ENCODE peak calls at places on chromosomes 5 and 9, in eight cellular contexts. G is H1, W is MM.1S, U is hepatocyte, X is IMR-90, Y is neural progenitor cell, S is PC-3, Z is mesenchymal stem cell. M is an unnamed sample.

GRCh38 chr5:82339744-82340143 is 61.6 kb upstream of the RPS23 start:
- DNase-seq in X (no peak), Y (no peak), U (no peak), S (no peak), Z (no peak), W (no peak), G (no peak), M (no peak)

GRCh38 chr5:139454568-139455290 is 7.8 kb downstream of the ECSCR start:
- DNase-seq in U (no peak), Y (no peak), W (no peak), S (no peak), X (no peak), Z (no peak), G (no peak), M (no peak)

GRCh38 chr5:168365581-168366081 is 74.2 kb downstream of the WWC1 start:
- DNase-seq in S (peak), G (peak), Y (peak), X (peak), U (peak), Z (no peak), W (no peak), M (peak)

GRCh38 chr9:12503606-12504122 is 189.5 kb upstream of the TYRP1 start:
- DNase-seq in Y (no peak), S (no peak), U (no peak), X (no peak), W (no peak), Z (peak), G (no peak), M (no peak)

GRCh38 chr5:11520241-11520929 is 383.9 kb downstream of the CTNND2 start:
- DNase-seq in S (no peak), W (no peak), U (no peak), X (no peak), Z (no peak), Y (no peak), G (no peak), M (no peak)

GRCh38 chr5:16456103-16456832 is 9.3 kb downstream of the ZNF622 start:
- DNase-seq in U (peak), S (peak), G (no peak), W (peak), X (peak), Z (peak), Y (peak), M (peak)

GRCh38 chr5:145921211-145921610 is 15.2 kb upstream of the SH3RF2 start:
- DNase-seq in G (no peak), Z (no peak), X (peak), U (no peak), S (peak), W (no peak), Y (no peak), M (peak)

GRCh38 chr9:6567140-6567591 is 78.4 kb downstream of the GLDC start:
- DNase-seq in Y (no peak), U (no peak), G (no peak), X (peak), S (peak), W (no peak), Z (peak), M (peak)

GRCh38 chr5:157718529-157718928 is 12.7 kb upstream of the THG1L start:
- DNase-seq in Z (peak), G (no peak), U (peak), S (peak), Y (peak), X (peak), W (peak), M (peak)

GRCh38 chr9:124423591-124423990 is 8.3 kb upstream of the PSMB7 start:
- DNase-seq in S (no peak), U (no peak), Y (no peak), X (no peak), W (no peak), Z (no peak), G (no peak), M (peak)

GRCh38 chr9:124427281-124427680 is 12.0 kb upstream of the PSMB7 start:
- DNase-seq in W (no peak), U (no peak), Y (no peak), X (no peak), S (no peak), Z (no peak), G (no peak), M (no peak)

GRCh38 chr9:124426361-124426760 is 11.1 kb upstream of the PSMB7 start:
- DNase-seq in G (no peak), W (no peak), X (no peak), S (no peak), U (no peak), Y (no peak), Z (no peak), M (no peak)

GRCh38 chr9:124429530-124429867 is 14.3 kb upstream of the PSMB7 start:
- DNase-seq in U (no peak), Y (no peak), Z (no peak), X (no peak), S (no peak), W (no peak), G (no peak), M (no peak)

GRCh38 chr9:124428751-124429529 is 13.7 kb upstream of the PSMB7 start:
- DNase-seq in W (no peak), S (no peak), U (no peak), X (no peak), Y (no peak), G (no peak), Z (no peak), M (no peak)
- H3K27ac ChIP-seq in W (no peak), S (no peak), U (no peak), X (no peak), Y (no peak), G (no peak), Z (no peak), M (no peak)

DNA sequence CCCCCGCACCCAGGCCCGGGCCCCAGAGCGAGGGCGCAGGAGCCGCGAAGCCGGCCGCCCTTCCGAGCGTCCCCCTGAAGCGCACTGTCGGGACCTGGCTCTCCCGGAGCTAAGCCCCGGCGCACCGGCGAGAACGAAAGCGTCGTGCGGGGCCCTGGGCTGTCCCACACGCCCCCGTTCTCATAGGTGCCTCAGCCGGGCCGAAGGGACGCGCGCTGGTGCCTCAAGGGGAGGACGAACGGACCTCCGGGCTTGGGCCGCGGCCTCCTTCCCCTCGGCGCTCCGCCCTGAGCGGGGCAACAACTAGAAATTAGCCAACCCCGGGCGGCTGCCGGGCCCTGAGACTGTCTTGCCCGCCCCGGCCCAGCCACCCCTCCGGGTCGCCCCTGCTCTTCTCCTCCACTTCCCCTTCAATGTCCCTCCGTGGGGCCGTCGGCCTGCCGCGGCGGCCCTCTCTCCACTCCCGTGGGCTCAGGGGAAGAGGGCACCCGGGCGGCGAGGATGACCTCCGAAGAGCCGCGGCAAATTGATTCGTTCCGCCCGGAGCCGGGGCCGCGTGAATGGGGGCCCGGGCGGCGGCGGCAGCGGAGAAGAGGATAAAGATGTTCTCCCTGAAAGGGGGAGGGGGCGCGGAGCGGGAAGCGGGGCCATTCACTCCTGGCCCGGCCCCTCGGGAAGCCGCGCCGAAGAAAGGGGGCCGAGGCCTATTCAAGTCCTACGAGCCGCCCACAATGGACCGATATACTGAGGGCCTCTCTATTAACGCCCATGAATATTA is 3.5 kb upstream of the PRDM12 start:
- DNase-seq in G (peak), U (no peak), Z (peak), X (no peak), Y (peak), S (no peak), W (no peak), M (peak)
- H2AFZ ChIP-seq in G (no peak), U (peak), Z (no peak), X (peak), Y (peak), S (no peak), W (no peak), M (peak)

GRCh38 chr5:85293139-85293785 is 908.6 kb upstream of the EDIL3 start:
- DNase-seq in S (peak), W (no peak), Z (peak), U (peak), X (peak), G (no peak), Y (no peak), M (no peak)
- H3K27ac ChIP-seq in S (no peak), W (no peak), Z (no peak), U (peak), X (no peak), G (no peak), Y (no peak), M (no peak)

DNA sequence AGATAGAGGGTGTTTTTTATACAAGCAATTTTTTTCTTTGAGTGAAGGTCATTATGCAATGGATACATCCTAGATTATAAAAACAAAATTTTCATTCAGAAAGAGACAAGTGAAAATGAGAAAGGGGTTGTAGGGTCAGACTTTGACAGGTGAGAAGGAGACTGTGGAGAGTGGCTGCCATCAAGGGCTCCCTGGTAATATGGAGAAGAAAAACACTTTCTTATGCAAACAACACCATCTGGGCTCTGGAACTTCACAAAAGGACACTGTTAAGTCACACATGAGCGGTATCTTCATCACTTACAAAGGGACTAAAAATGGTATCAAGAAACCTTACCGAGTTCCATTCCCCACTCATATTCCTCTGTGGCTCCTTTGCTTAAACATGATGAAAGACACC is 23.5 kb downstream of the C7 start:
- DNase-seq in W (no peak), U (no peak), G (no peak), Z (no peak), S (no peak), Y (no peak), X (no peak), M (no peak)
- H2AFZ ChIP-seq in W (no peak), U (no peak), G (no peak), Z (no peak), S (no peak), Y (no peak), X (no peak), M (no peak)

GRCh38 chr9:97906236-97906831 is 16.0 kb downstream of the TRMO start:
- DNase-seq in X (no peak), G (no peak), Y (no peak), Z (no peak), W (no peak), U (no peak), S (no peak), M (peak)
- H3K27ac ChIP-seq in X (no peak), G (no peak), Y (no peak), Z (no peak), W (no peak), U (no peak), S (no peak), M (peak)

GRCh38 chr5:9869616-9870288 is 239.6 kb upstream of the TAS2R1 start:
- DNase-seq in U (no peak), X (peak), S (peak), Y (no peak), G (no peak), W (no peak), Z (peak), M (peak)
- H2AFZ ChIP-seq in U (no peak), X (no peak), S (no peak), Y (no peak), G (no peak), W (no peak), Z (no peak), M (no peak)

GRCh38 chr9:93065321-93065720 is 6.8 kb downstream of the SUSD3 start:
- DNase-seq in W (no peak), U (no peak), G (no peak), Z (no peak), S (no peak), Y (no peak), X (no peak), M (no peak)
- H3K27ac ChIP-seq in W (no peak), U (no peak), G (no peak), Z (no peak), S (no peak), Y (no peak), X (no peak), M (no peak)

M was measured in GM23248.